ENCODE peak calls at places on chromosomes 4 and X, in six cellular contexts. L is left ventricle myocardium inferior; X is astrocyte of the spinal cord; P is stimulated activated CD4-positive, alpha-beta T cell treated with anti-CD3 and anti-CD28 coated beads, Interleukin-15, amount 100 ng/mL, for 24 hours; C is hepatic stellate cell; Z is naive B cell. N is an unnamed sample.

GRCh38 chrX:106707771-106708454 is 18.6 kb upstream of the RNF128 start:
- DNase-seq in C (peak; percentile 52), L (no peak), P (no peak), Z (no peak), X (peak; percentile 90), N (no peak)

GRCh38 chrX:135740683-135741149 is 27.3 kb downstream of the CT45A3 start:
- DNase-seq in Z (peak; percentile 5), L (no peak), P (peak; percentile 79), C (peak; percentile 13), X (no peak), N (peak; percentile 47)

GRCh38 chrX:44914532-44915198 is 41.7 kb downstream of the KDM6A start:
- DNase-seq in C (peak; percentile 35), P (no peak), X (peak; percentile 43), Z (no peak), L (no peak), N (no peak)

GRCh38 chr4:2425386-2426068 is 6.8 kb downstream of the CFAP99 start:
- DNase-seq in Z (no peak), P (no peak), X (no peak), C (no peak), L (no peak), N (no peak)

GRCh38 chr4:172842759-172843158 is 325.9 kb upstream of the GALNT7 start:
- DNase-seq in X (no peak), Z (no peak), L (no peak), P (no peak), C (no peak), N (no peak)

GRCh38 chrX:24357101-24357500 is 3.3 kb upstream of the SUPT20HL1 start:
- DNase-seq in Z (no peak), L (no peak), P (no peak), C (no peak), X (no peak), N (no peak)

GRCh38 chrX:39816871-39817731 is 280.7 kb downstream of the BCOR start:
- DNase-seq in P (peak; percentile 25), Z (no peak), X (peak; percentile 38), L (no peak), C (peak; percentile 43), N (no peak)

GRCh38 chr4:173182403-173182802 is 13.8 kb downstream of the GALNT7 start:
- DNase-seq in P (no peak), Z (no peak), L (no peak), X (peak; percentile 92), C (peak; percentile 70), N (no peak)

GRCh38 chr4:1381181-1381621 is 25.0 kb downstream of the NKX1-1 start:
- DNase-seq in C (no peak), L (peak; percentile 5), Z (no peak), X (no peak), P (no peak), N (no peak)

GRCh38 chr4:21507439-21507838 is 441.1 kb downstream of the KCNIP4 start:
- DNase-seq in X (peak; percentile 41), Z (no peak), C (no peak), P (no peak), L (no peak), N (peak; percentile 21)

GRCh38 chr4:36446275-36446674 is 164.9 kb downstream of the DTHD1 start:
- DNase-seq in C (no peak), Z (no peak), X (peak; percentile 14), L (no peak), P (no peak), N (no peak)

GRCh38 chrX:150547511-150548115 is 20.8 kb upstream of the MTM1 start:
- DNase-seq in C (peak; percentile 55), X (peak; percentile 37), Z (no peak), P (peak; percentile 35), L (peak; percentile 69), N (no peak)

GRCh38 chrX:153582896-153583295 is 16.0 kb downstream of the CCNQ start:
- DNase-seq in X (peak; percentile 16), L (peak; percentile 24), Z (peak; percentile 75), P (peak; percentile 77), C (no peak), N (peak; percentile 51)

GRCh38 chr4:53717064-53717549 is 125.8 kb upstream of the LNX1 start:
- DNase-seq in Z (no peak), P (no peak), C (no peak), X (no peak), L (no peak), N (no peak)

GRCh38 chr4:121668368-121669162 is 28.2 kb downstream of the ANXA5 start:
- DNase-seq in Z (no peak), P (no peak), C (peak; percentile 40), L (no peak), X (peak; percentile 98), N (no peak)

GRCh38 chrX:154804957-154805695 is at the start of gene MPP1:
- DNase-seq in X (peak; percentile 66), P (peak; percentile 79), L (peak; percentile 75), C (peak; percentile 70), Z (peak; percentile 75), N (peak; percentile 94)

GRCh38 chr4:12723849-12724447 is 760.2 kb downstream of the RAB28 start:
- DNase-seq in X (no peak), L (no peak), P (no peak), Z (no peak), C (no peak), N (no peak)

GRCh38 chr4:128228021-128228571 is 59.5 kb downstream of the PGRMC2 start:
- DNase-seq in X (peak; percentile 47), C (no peak), Z (no peak), L (no peak), P (no peak), N (peak; percentile 47)

GRCh38 chrX:69014200-69014599 is 151.1 kb downstream of the PJA1 start:
- DNase-seq in P (no peak), Z (no peak), L (no peak), X (peak; percentile 53), C (no peak), N (no peak)

GRCh38 chrX:18931972-18932371 is 51.9 kb downstream of the PHKA2 start:
- DNase-seq in C (peak; percentile 26), Z (no peak), L (no peak), X (peak; percentile 21), P (peak; percentile 1), N (peak; percentile 65)

GRCh38 chrX:85611926-85612325 is 232.5 kb upstream of the POF1B start:
- DNase-seq in P (no peak), X (peak; percentile 2), L (no peak), C (no peak), Z (no peak), N (no peak)

GRCh38 chr4:76716658-76717057 is 181.3 kb downstream of the SOWAHB start:
- DNase-seq in L (no peak), X (no peak), P (no peak), Z (no peak), C (no peak), N (no peak)

GRCh38 chr4:95850161-95850560 is 10.3 kb downstream of the PDHA2 start:
- DNase-seq in L (no peak), P (no peak), C (no peak), Z (no peak), X (no peak), N (no peak)

GRCh38 chr4:8905773-8906667 is 34.4 kb upstream of the HMX1 start:
- DNase-seq in X (no peak), C (no peak), P (no peak), L (no peak), Z (no peak), N (peak; percentile 15)

GRCh38 chr4:126661194-126661593 is 971.6 kb upstream of the INTU start:
- DNase-seq in P (no peak), Z (no peak), X (no peak), C (no peak), L (no peak), N (no peak)

GRCh38 chrX:15946783-15947550 is 92.4 kb upstream of the AP1S2 start:
- DNase-seq in L (no peak), X (peak; percentile 84), Z (no peak), P (peak; percentile 2), C (peak; percentile 32), N (no peak)

GRCh38 chrX:154126101-154126500 is 17.9 kb upstream of the OPN1LW start:
- DNase-seq in L (no peak), P (no peak), X (no peak), C (no peak), Z (no peak), N (no peak)

GRCh38 chr4:146182450-146182849 is 6.9 kb downstream of the LSM6 start:
- DNase-seq in P (no peak), C (no peak), Z (no peak), L (no peak), X (no peak), N (no peak)